ENCODE peak calls at places on chromosomes 12 and 14, in seven cellular contexts. A is tibial artery; P is K562; U is SK-N-SH; V is GM23248; Y is PC-3; T is naive thymus-derived CD4-positive, alpha-beta T cell. X is an unnamed sample.
A peak's percentile ranks its signal among the peaks of the same experiment; 100 is the strongest.

GRCh38 chr14:58752280-58752679 is 114.5 kb downstream of the DACT1 start:
- DNase-seq in A (no peak), T (no peak), V (peak; percentile 8), P (no peak), Y (no peak), U (no peak), X (no peak)

GRCh38 chr12:32819424-32819823 is 63.7 kb upstream of the YARS2 start:
- DNase-seq in V (no peak), U (no peak), T (no peak), A (no peak), Y (no peak), P (no peak), X (no peak)

GRCh38 chr14:61034416-61035100 is 53.5 kb downstream of the SLC38A6 start:
- DNase-seq in U (no peak), V (no peak), P (no peak), A (no peak), T (no peak), Y (peak; percentile 45), X (no peak)

GRCh38 chr14:87993485-87993809 is 465 bp upstream of the GALC start:
- DNase-seq in T (no peak), P (no peak), U (no peak), Y (no peak), A (no peak), V (no peak), X (no peak)

GRCh38 chr14:77316872-77317271 is 3.8 kb downstream of the POMT2 start:
- DNase-seq in T (no peak), U (no peak), V (no peak), Y (peak; percentile 74), P (no peak), A (no peak), X (no peak)

GRCh38 chr14:23143911-23144310 is 24.9 kb upstream of the CEBPE start:
- DNase-seq in A (no peak), T (no peak), Y (no peak), V (peak; percentile 17), U (no peak), P (no peak), X (no peak)

GRCh38 chr12:129101404-129101803 is 248.1 kb downstream of the GLT1D1 start:
- DNase-seq in P (no peak), T (no peak), U (no peak), Y (no peak), V (no peak), A (no peak), X (no peak)

GRCh38 chr14:59464651-59465569 is at the start of gene GPR135:
- DNase-seq in T (peak; percentile 47), A (peak; percentile 71), P (no peak), Y (peak; percentile 87), V (peak; percentile 78), U (peak; percentile 86), X (no peak)

GRCh38 chr12:90497923-90498545 is 456.9 kb downstream of the CCER1 start:
- DNase-seq in T (no peak), P (no peak), Y (no peak), A (no peak), V (no peak), U (no peak), X (no peak)

GRCh38 chr12:74334770-74335169 is 202.9 kb upstream of the ATXN7L3B start:
- DNase-seq in A (no peak), U (no peak), Y (peak; percentile 64), P (no peak), T (no peak), V (no peak), X (no peak)

GRCh38 chr14:76346391-76347160 is 29.4 kb upstream of the ESRRB start:
- DNase-seq in U (no peak), V (no peak), P (no peak), A (no peak), T (no peak), Y (no peak), X (no peak)

GRCh38 chr14:97021001-97021400 is 223.8 kb downstream of the VRK1 start:
- DNase-seq in P (peak; percentile 5), V (no peak), U (no peak), A (no peak), T (no peak), Y (no peak), X (no peak)

GRCh38 chr12:2348477-2348852 is 295.7 kb downstream of the CACNA1C start:
- DNase-seq in V (no peak), P (no peak), U (no peak), T (no peak), A (no peak), Y (no peak), X (no peak)

GRCh38 chr12:19530631-19531020 is 91.3 kb downstream of the AEBP2 start:
- DNase-seq in U (no peak), P (no peak), T (no peak), Y (no peak), V (peak; percentile 67), A (no peak), X (no peak)

GRCh38 chr12:106227641-106228319 is 20.0 kb downstream of the CKAP4 start:
- DNase-seq in U (no peak), P (no peak), Y (peak; percentile 65), A (no peak), V (peak; percentile 58), T (peak; percentile 29), X (no peak)

GRCh38 chr12:15794196-15794595 is 5.0 kb upstream of the EPS8 start:
- DNase-seq in Y (no peak), A (no peak), P (no peak), V (no peak), T (no peak), U (no peak), X (no peak)

GRCh38 chr12:19273482-19274330 is 144.2 kb downstream of the PLEKHA5 start:
- DNase-seq in Y (peak; percentile 94), U (peak; percentile 48), T (peak; percentile 20), A (peak; percentile 74), V (peak; percentile 93), P (peak; percentile 55), X (no peak)

DNA sequence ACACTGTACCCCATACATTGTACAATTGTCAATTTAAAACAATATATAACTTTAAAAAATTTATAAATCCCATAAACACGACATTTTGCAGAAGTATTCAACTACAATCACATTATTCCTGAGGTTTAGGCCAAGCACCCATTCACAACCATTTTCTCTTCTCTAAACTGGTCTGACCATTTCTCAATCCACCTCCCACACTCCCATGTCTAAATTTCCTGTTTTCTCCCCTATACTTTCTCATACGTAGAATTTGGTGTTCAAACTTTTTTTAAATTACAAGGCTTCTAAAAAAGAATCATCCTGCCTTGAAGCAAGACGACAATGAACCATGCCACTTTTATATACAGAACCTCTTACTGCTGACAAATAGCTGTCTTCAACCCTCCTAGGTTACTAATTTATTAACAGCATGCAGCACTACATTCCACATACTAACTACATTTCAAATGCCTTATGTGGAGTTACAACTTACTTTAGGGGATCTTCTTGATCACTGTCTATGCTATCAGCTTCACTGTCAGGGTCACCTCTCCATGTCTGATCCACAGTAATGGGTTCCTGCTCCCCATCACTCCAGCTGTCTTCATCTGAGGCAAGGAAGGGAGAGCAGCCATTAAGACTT is 3.4 kb downstream of the KANSL2 start:
- DNase-seq in P (no peak), T (no peak), U (no peak), Y (no peak), A (no peak), V (no peak), X (no peak)
- H3K36me3 ChIP-seq in P (peaks cover 70% of the 10 kb centered on the region), T (peaks cover 57% of the 10 kb centered on the region), U (peaks cover 58% of the 10 kb centered on the region), Y (peaks cover 55% of the 10 kb centered on the region), A (peaks cover 16% of the 10 kb centered on the region), V (peaks cover 27% of the 10 kb centered on the region), X (peaks cover 64% of the 10 kb centered on the region)

DNA sequence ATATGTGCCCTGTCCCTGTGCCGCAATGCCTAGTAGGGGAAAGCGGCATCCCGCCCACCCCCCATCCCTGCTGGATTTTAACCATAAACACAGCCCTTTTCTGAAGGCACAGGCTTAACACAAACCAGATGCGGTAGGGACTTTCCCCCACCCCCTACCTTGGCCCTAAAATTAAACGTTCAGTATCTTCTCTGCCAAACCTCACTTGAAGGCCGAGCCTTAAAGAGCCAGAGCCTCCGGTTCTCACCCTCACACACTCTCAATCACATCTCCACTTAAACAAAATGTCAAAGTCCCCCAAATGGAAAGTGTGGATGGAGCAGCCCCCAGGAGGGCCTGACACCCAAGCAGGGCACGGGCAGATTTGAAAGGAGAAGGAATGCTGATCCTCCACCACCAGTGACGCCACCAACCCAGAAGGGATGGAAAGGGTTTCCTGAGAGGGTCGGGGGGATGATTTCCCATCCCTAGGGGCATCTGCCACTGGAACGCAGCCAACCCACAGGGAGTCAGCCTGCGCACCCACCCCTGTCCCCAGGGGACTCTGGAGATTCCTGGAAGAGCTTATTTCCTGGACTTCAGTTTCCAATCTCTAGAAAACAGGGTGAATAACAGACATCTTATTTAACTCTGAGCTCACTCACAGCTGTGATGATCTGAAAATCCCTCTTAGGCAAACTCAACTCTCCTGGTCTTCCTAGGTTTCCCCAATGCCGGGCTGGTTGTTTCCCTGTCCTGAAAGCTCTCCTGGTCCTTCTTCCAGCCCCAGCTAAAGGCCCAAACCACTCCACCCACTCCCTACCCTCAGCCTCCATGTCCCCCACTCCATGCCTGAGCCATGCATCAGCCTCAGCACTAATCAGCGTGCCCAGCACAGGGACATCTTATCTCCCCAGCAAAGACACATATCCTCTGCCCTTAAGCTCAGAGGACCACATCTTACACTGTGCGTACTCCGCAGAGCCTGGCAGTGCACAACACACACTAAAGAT is 26.3 kb downstream of the ACTN1 start:
- DNase-seq in Y (no peak), V (peak; percentile 81), P (peak; percentile 11), A (no peak), U (peak; percentile 78), T (no peak), X (no peak)
- H3K4me1 ChIP-seq in Y (peaks cover 45% of the 10 kb centered on the region), V (peaks cover 94% of the 10 kb centered on the region), P (peaks cover 22% of the 10 kb centered on the region), A (peaks cover 100% of the 10 kb centered on the region), U (peaks cover 93% of the 10 kb centered on the region), T (no peaks in the 10 kb centered on the region), X (peaks cover 4% of the 10 kb centered on the region)

GRCh38 chr12:54412786-54413185 is 6.3 kb downstream of the ITGA5 start:
- DNase-seq in A (peak; percentile 23), V (peak; percentile 42), P (no peak), T (no peak), U (no peak), Y (no peak), X (no peak)

GRCh38 chr12:54412348-54412747 is 6.7 kb downstream of the ITGA5 start:
- DNase-seq in V (peak; percentile 58), A (no peak), U (no peak), T (no peak), Y (no peak), P (no peak), X (no peak)

GRCh38 chr12:54414191-54414525 is 4.9 kb downstream of the ITGA5 start:
- DNase-seq in U (no peak), Y (no peak), A (no peak), V (peak; percentile 21), T (no peak), P (no peak), X (no peak)

GRCh38 chr12:54415223-54415929 is 3.7 kb downstream of the ITGA5 start:
- DNase-seq in U (no peak), V (peak; percentile 60), Y (no peak), T (no peak), P (no peak), A (peak; percentile 5), X (no peak)

GRCh38 chr12:54413284-54414190 is 5.5 kb downstream of the ITGA5 start:
- DNase-seq in U (no peak), P (no peak), T (peak; percentile 78), A (peak; percentile 83), Y (no peak), V (peak; percentile 69), X (no peak)
- H3K4me3 ChIP-seq in U (no peak overlapping the region), P (no peak overlapping the region), T (peak overlapping the region; percentile 84), A (peak overlapping the region; percentile 83), Y (no peak overlapping the region), V (peak overlapping the region; percentile 57), X (no peak overlapping the region)

DNA sequence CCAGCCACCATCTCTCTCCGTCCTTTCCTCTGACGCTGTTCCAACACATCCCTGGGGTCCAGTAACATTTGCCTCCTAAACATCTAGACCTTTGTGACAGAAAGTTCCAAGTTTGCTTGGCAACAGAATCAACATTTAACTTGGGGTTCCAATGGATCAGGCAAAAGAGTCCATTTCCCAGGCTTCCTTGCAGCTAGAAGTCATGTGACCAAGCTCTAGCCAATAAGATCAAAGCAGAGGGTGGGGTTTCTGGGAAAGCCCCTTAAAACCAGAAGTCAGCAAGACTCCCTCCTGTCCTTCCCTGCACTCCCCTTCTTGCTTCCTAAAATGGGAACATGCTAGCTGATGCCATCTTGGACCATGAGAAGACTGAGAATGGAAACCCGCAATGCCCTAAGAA is 14.7 kb downstream of the FOXN3 start:
- DNase-seq in V (no peak), A (no peak), T (no peak), Y (no peak), U (no peak), P (no peak), X (no peak)
- H3K36me3 ChIP-seq in V (no peaks in the 10 kb centered on the region), A (no peaks in the 10 kb centered on the region), T (peaks cover 8% of the 10 kb centered on the region), Y (no peaks in the 10 kb centered on the region), U (no peaks in the 10 kb centered on the region), P (no peaks in the 10 kb centered on the region), X (no peaks in the 10 kb centered on the region)

X was measured in HAP-1.